ENCODE peak calls at places on chromosomes 16 and 17, in six cellular contexts. C is MM.1S, V is PC-3, J is HCT116, I is neural progenitor cell, F is SK-N-SH. R is an unnamed sample.

GRCh38 chr17:8059131-8059530 is 20.3 kb downstream of the ALOX15B start:
- DNase-seq in V (no peak), C (no peak), F (no peak), I (no peak), J (no peak), R (no peak)

GRCh38 chr17:76981545-76982295 is 113.5 kb downstream of the MGAT5B start:
- DNase-seq in F (no peak), I (peak), C (no peak), V (no peak), J (no peak), R (no peak)

GRCh38 chr16:1069154-1069553 is 3.4 kb upstream of the SSTR5 start:
- DNase-seq in C (no peak), F (no peak), V (no peak), J (no peak), I (no peak), R (no peak)

GRCh38 chr17:27558842-27559505 is 72.0 kb upstream of the LGALS9 start:
- DNase-seq in J (no peak), I (no peak), C (no peak), F (no peak), V (no peak), R (no peak)

GRCh38 chr17:58666858-58667267 is 25.0 kb downstream of the TEX14 start:
- DNase-seq in C (no peak), F (no peak), I (no peak), V (peak), J (peak), R (no peak)

GRCh38 chr17:2094891-2095535 is 40.1 kb downstream of the HIC1 start:
- DNase-seq in J (no peak), F (peak), I (peak), V (peak), C (no peak), R (peak)

GRCh38 chr16:66030036-66030435 is 336.5 kb upstream of the CDH5 start:
- DNase-seq in J (no peak), V (no peak), F (no peak), C (no peak), I (no peak), R (peak)

GRCh38 chr16:66248096-66248495 is 118.4 kb upstream of the CDH5 start:
- DNase-seq in C (no peak), V (peak), F (no peak), I (no peak), J (no peak), R (peak)

GRCh38 chr16:88754912-88755744 is 29.9 kb downstream of the PIEZO1 start:
- DNase-seq in J (no peak), I (peak), C (no peak), F (peak), V (peak), R (peak)

GRCh38 chr17:30586818-30587595 is 109.8 kb downstream of the GOSR1 start:
- DNase-seq in V (no peak), I (no peak), C (no peak), J (no peak), F (no peak), R (peak)

GRCh38 chr17:36755586-36755985 is 154.2 kb downstream of the MRM1 start:
- DNase-seq in J (peak), C (peak), I (peak), V (peak), F (peak), R (peak)

GRCh38 chr17:5705081-5705875 is 121.0 kb upstream of the NLRP1 start:
- DNase-seq in V (no peak), C (peak), I (peak), J (no peak), F (peak), R (peak)

GRCh38 chr17:80688994-80689635 is 144.5 kb downstream of the RPTOR start:
- DNase-seq in C (no peak), J (no peak), F (no peak), I (no peak), V (no peak), R (no peak)

GRCh38 chr17:38454528-38454927 is 26.3 kb downstream of the ARHGAP23 start:
- DNase-seq in F (peak), I (no peak), C (no peak), J (peak), V (peak), R (peak)

GRCh38 chr17:45170976-45171337 is 9.3 kb downstream of the HEXIM2 start:
- DNase-seq in I (no peak), F (peak), C (no peak), J (peak), V (peak), R (peak)

GRCh38 chr16:67901734-67902133 is 8.7 kb downstream of the PSKH1 start:
- DNase-seq in J (no peak), I (no peak), V (no peak), C (no peak), F (no peak), R (no peak)

GRCh38 chr16:4320571-4321137 is 4.8 kb downstream of the GLIS2 start:
- DNase-seq in C (no peak), V (no peak), I (no peak), F (no peak), J (no peak), R (no peak)

GRCh38 chr17:37138726-37139125 is 190.0 kb downstream of the AATF start:
- DNase-seq in V (no peak), C (no peak), I (no peak), J (no peak), F (no peak), R (no peak)

GRCh38 chr16:68319185-68319908 is 8.5 kb downstream of the PRMT7 start:
- DNase-seq in F (no peak), C (no peak), J (no peak), V (no peak), I (no peak), R (no peak)

GRCh38 chr16:87686697-87687570 is 78.9 kb downstream of the KLHDC4 start:
- DNase-seq in V (no peak), C (no peak), J (no peak), F (no peak), I (no peak), R (peak)

GRCh38 chr17:45580914-45581313 is 90.4 kb upstream of the PLEKHM1 start:
- DNase-seq in V (no peak), C (no peak), I (no peak), F (no peak), J (no peak), R (no peak)

GRCh38 chr16:813204-813915 is 12.8 kb upstream of the GNG13 start:
- DNase-seq in V (peak), C (no peak), I (peak), F (peak), J (no peak), R (peak)

GRCh38 chr16:46883690-46884512 is at the start of gene GPT2:
- DNase-seq in I (peak), F (peak), J (peak), C (peak), V (peak), R (peak)

GRCh38 chr17:44083250-44083849 is 12.8 kb downstream of the G6PC3 start:
- DNase-seq in V (peak), J (peak), F (peak), C (no peak), I (no peak), R (no peak)

GRCh38 chr17:1312261-1312870 is 32.9 kb downstream of the TRARG1 start:
- DNase-seq in C (no peak), F (peak), J (no peak), V (no peak), I (peak), R (no peak)

GRCh38 chr17:37276475-37276874 is 99.3 kb upstream of the C17orf78 start:
- DNase-seq in C (no peak), J (no peak), I (no peak), F (no peak), V (peak), R (no peak)

GRCh38 chr17:27560668-27561067 is 70.3 kb upstream of the LGALS9 start:
- DNase-seq in I (no peak), C (no peak), F (no peak), J (no peak), V (no peak), R (no peak)

GRCh38 chr17:81609541-81610353 is 27.2 kb downstream of the NPLOC4 start:
- DNase-seq in C (no peak), V (no peak), I (no peak), F (no peak), J (no peak), R (no peak)

GRCh38 chr16:67946966-67947558 is 3.1 kb upstream of the LCAT start:
- DNase-seq in C (no peak), I (no peak), F (no peak), J (no peak), V (no peak), R (no peak)

GRCh38 chr16:28001184-28001583 is 62.3 kb downstream of the GSG1L start:
- DNase-seq in F (no peak), C (no peak), J (no peak), I (no peak), V (no peak), R (no peak)

GRCh38 chr16:89137666-89138512 is 33.7 kb upstream of the CDH15 start:
- DNase-seq in J (no peak), V (no peak), C (no peak), I (no peak), F (no peak), R (no peak)

GRCh38 chr17:12983986-12984932 is 33.6 kb downstream of the ELAC2 start:
- DNase-seq in I (no peak), C (no peak), V (peak), J (no peak), F (no peak), R (peak)

GRCh38 chr16:86314402-86315025 is 195.8 kb upstream of the FOXF1 start:
- DNase-seq in I (no peak), V (no peak), J (no peak), C (no peak), F (no peak), R (no peak)
- TF ChIP-seq EZH2phosphoT487 in I (no peak), V (no peak), J (no peak), C (no peak), F (no peak), R (no peak)

GRCh38 chr16:11310997-11311561 is 29.9 kb upstream of the PRM1 start:
- DNase-seq in J (no peak), C (peak), F (no peak), V (no peak), I (no peak), R (no peak)
- H3K9ac ChIP-seq in J (no peak), C (peak), F (no peak), V (no peak), I (no peak), R (no peak)

GRCh38 chr17:48052956-48053757 is 5.0 kb downstream of the NFE2L1 start:
- DNase-seq in J (no peak), V (no peak), F (peak), C (no peak), I (no peak), R (peak)
- TF ChIP-seq EZH2phosphoT487 in J (no peak), V (no peak), F (no peak), C (no peak), I (no peak), R (no peak)

DNA sequence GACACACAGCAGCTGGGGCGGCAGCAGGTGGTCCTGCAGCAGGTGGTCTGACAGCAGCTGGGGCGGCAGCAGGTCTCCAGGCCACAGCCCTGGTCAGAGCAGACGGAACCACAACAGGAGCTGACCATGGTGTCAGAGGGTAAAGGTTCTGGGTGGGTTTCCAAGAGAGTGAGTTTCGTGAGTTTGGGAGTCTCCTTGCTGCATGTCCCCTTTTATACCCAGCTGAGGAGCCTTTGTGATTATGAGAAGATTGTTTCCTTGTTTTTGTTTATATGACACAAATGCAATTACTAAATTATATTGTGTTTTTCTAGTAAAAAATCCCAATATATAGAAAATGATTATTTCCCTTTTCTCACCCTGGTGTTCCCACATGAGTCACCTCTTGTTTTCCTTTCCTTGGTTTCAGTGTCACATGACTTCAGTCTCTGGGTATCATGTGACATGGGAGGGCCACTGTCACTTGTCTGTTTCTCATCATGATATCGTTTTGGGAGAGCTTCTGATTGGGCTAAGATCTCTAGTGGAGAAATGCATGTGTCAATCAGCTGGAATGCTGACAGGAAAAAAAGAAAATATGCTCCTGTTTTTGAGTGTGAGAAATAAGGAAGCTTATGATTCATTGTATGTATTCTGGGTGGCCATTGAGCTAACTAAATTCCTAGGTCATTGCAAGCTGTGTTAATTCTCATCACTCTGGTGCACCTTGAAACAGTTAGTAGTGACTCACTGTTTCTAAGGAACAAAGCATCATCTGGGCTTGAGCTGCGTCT is at the start of gene KRTAP4-6:
- DNase-seq in V (peak), I (no peak), C (no peak), F (no peak), J (no peak), R (peak)
- H3K9ac ChIP-seq in V (peak), I (no peak), C (no peak), F (no peak), J (peak), R (peak)

R was measured in GM23248.